ENCODE peak calls at places on chromosomes 2 and 18, in six cellular contexts. H, J, A, G, S and P are unnamed samples.

GRCh38 chr18:40326987-40327386 is 1628.0 kb upstream of the PIK3C3 start:
- DNase-seq in H (no peak), J (no peak), A (no peak), G (no peak), S (no peak), P (no peak)

GRCh38 chr2:31318360-31319336 is 84.7 kb downstream of the EHD3 start:
- DNase-seq in H (no peak), J (no peak), A (no peak), G (no peak), S (peak), P (no peak)

GRCh38 chr2:239692348-239692747 is 291.5 kb upstream of the HDAC4 start:
- DNase-seq in H (no peak), J (no peak), A (no peak), G (no peak), S (no peak), P (no peak)

GRCh38 chr2:147425437-147426038 is 419.3 kb upstream of the ACVR2A start:
- DNase-seq in H (no peak), J (no peak), A (no peak), G (no peak), S (no peak), P (no peak)

GRCh38 chr2:3179208-3179607 is 198.4 kb downstream of the EIPR1 start:
- DNase-seq in H (no peak), J (no peak), A (no peak), G (peak), S (no peak), P (no peak)

GRCh38 chr2:233422050-233422639 is 67.9 kb downstream of the DGKD start:
- DNase-seq in H (peak), J (no peak), A (no peak), G (peak), S (peak), P (peak)

GRCh38 chr2:236824836-236825235 is 255.2 kb downstream of the ACKR3 start:
- DNase-seq in H (no peak), J (no peak), A (no peak), G (no peak), S (no peak), P (no peak)

GRCh38 chr18:6653880-6654279 is 75.6 kb upstream of the ARHGAP28 start:
- DNase-seq in H (no peak), J (no peak), A (no peak), G (no peak), S (no peak), P (no peak)

GRCh38 chr18:61992285-61992684 is 99.5 kb upstream of the RNF152 start:
- DNase-seq in H (no peak), J (peak), A (no peak), G (no peak), S (no peak), P (no peak)

GRCh38 chr2:97742381-97742847 is 29.0 kb downstream of the ZAP70 start:
- DNase-seq in H (no peak), J (no peak), A (no peak), G (no peak), S (no peak), P (no peak)

GRCh38 chr2:123609077-123609476 is 416.0 kb upstream of the CNTNAP5 start:
- DNase-seq in H (no peak), J (no peak), A (no peak), G (no peak), S (no peak), P (no peak)
- TF ChIP-seq POLR2A in H (no peak), J (no peak), A (no peak), G (no peak), S (no peak), P (no peak)

GRCh38 chr18:79680891-79681339 is 1.3 kb downstream of the CTDP1 start:
- DNase-seq in H (no peak), J (no peak), A (no peak), G (no peak), S (no peak), P (no peak)

GRCh38 chr18:79681484-79682387 is 2.1 kb downstream of the CTDP1 start:
- DNase-seq in H (no peak), J (no peak), A (no peak), G (no peak), S (no peak), P (no peak)

GRCh38 chr18:79678665-79679551 is 695 bp upstream of the CTDP1 start:
- DNase-seq in H (peak), J (peak), A (peak), G (peak), S (peak), P (peak)

GRCh38 chr18:79679552-79680099 is at the start of gene CTDP1:
- DNase-seq in H (peak), J (peak), A (peak), G (peak), S (no peak), P (peak)

DNA sequence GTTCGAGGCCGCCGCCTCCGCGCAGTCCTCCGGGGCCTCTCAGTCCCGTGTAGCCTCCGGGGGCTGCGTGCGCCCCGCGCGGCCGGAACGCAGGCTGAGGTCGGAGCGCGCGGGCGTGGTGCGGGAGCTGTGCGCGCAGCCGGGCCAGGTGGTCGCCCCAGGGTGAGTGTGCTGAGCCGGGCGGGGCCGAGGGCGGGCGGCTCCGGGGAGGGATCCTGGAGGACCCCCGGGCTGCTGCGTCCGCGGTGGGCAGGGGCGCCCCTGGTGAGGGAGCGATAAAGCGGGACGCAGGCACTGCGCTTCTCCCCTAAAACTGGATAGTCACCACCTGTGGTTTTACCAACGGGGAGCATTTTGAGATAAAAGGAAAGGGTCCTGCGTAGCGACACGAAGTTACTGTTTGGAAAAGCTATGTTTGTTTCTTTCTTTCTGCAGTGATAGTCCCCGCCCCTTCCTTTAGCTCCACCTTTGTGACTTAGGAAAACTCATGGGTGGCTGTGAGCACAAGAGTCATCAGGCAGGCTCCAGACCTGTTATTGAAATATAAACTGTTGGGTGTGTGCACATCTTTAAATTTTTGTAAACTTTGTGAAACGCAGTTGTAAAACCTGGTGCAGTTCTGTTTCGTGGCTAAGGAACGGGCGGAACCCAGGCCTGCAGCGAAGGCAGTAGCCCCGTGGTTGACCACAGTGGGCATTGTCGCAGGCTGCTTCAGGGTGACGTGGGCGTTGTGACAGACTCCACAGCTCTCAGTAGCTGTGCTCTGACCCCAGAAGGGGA is 687 bp downstream of the CTDP1 start:
- DNase-seq in H (peak), J (peak), A (no peak), G (peak), S (no peak), P (no peak)
- TF ChIP-seq TAF1 in H (no peak), J (no peak), A (no peak), G (no peak), S (no peak), P (no peak)

DNA sequence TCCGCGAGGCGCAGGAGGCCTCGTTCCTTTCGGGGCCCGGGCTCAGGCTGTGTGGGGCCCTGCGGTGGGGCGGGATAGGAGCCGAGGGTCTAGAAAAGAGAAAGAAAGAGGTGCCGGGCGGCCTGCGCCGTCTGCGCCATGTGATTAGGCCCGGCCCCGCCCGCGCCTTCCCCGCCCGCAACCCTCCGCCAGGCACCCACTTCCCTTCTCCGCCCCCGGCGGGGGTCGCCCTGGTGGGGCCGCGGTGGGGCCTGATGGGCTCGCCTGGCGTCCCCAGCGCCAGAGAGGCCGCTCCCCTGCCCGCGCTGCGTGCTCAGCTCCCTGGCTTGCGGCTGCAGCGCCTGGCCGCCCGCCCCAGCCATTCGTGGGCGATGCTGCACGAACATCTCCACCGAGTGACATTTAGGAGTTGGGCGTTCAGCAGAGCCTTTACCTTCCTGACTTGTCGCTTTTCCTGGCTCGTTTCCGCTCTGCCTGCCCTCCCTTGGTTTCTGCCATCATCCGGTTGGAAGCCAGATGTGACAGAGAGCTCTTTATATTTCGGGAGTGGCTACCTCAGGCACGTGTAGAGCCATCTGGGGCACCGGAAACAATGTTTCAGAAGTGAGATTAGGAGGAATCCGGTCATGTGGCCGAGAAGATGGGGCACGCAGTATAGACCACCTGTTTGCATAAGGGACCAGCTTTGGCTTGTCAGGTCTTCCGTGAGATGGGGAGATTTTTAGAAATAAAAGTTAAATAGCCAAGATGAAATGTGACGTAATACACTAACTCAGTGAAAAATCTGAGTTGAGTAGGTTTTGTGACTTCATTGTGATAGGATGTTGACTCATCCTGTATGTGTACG is 1.1 kb downstream of the GLS start:
- DNase-seq in H (peak), J (peak), A (peak), G (peak), S (peak), P (no peak)
- TF ChIP-seq POLR2A in H (peak), J (peak), A (peak), G (no peak), S (peak), P (peak)

DNA sequence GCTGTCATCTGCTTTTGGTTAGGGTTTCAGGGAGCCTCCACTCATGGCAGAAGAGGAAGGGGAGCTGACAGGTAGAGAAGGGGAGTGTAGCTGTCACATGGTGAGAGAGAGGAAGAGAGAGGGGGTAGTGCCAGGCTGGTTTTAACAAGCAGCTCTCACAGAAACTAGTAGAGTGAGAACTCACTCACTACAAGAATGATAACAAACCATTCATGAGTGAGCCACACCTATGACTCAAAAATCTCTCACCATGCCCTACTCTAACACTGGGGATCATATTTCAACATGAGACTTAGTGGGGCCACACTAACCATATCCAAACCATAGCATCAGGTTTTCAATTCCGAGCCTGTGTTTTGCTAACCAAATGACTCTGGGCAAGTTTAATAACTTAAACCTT is 274.9 kb upstream of the VWC2L start:
- DNase-seq in H (no peak), J (no peak), A (no peak), G (no peak), S (no peak), P (no peak)
- TF ChIP-seq TAF1 in H (no peak), J (no peak), A (no peak), G (no peak), S (no peak), P (no peak)

DNA sequence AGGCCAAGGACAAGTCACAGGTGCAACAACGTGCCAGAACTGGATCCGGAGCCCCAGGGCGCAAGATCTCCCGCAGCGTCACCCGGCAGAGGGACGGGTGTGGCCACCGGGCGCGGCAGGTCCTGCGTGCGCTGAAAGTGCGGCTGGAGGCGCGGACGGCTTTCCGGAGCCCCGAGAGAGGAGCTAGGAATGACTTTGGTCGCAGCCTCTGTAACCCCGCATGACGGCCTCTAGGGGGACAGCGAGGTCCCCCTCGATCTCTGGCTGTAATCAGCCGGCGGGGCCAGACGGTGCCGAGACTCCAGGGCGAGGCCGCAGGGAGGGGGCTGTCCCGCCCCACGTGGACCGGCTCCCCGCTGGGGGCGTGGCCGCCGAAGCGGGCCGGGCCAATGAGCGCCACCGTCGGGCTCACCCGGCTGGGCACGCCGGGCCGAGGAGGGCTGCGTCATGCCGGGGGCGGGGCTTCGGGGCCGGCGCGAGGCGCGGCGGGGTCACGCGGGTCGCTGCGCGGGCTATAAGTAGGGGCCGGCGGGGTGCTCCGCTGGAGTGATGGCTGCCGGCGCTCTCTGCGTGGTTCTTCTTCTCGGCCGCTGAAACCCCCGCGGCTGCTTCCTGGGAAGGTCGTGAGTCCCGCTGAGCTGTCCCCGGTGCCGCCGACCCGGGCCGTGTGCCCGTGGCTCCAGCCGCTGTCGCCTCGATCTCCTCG is at the start of gene SLC20A1:
- DNase-seq in H (peak), J (peak), A (peak), G (peak), S (peak), P (peak)
- TF ChIP-seq POLR2A in H (peak), J (peak), A (peak), G (peak), S (peak), P (peak)

GRCh38 chr2:149586898-149587219 is 716 bp downstream of the MMADHC start:
- DNase-seq in H (no peak), J (no peak), A (no peak), G (no peak), S (no peak), P (no peak)
- TF ChIP-seq TAF1 in H (no peak), J (no peak), A (no peak), G (no peak), S (no peak), P (no peak)

GRCh38 chr18:31102020-31102684 is at the start of gene DSC2:
- DNase-seq in H (peak), J (peak), A (no peak), G (peak), S (no peak), P (peak)
- TF ChIP-seq POLR2A in H (no peak), J (peak), A (no peak), G (peak), S (no peak), P (no peak)

GRCh38 chr2:168450171-168450570 is 5.9 kb upstream of the CERS6 start:
- DNase-seq in H (no peak), J (no peak), A (no peak), G (no peak), S (no peak), P (no peak)

GRCh38 chr2:168448980-168449379 is 7.1 kb upstream of the CERS6 start:
- DNase-seq in H (no peak), J (no peak), A (no peak), G (no peak), S (no peak), P (no peak)

GRCh38 chr2:168443818-168444217 is 12.3 kb upstream of the CERS6 start:
- DNase-seq in H (no peak), J (no peak), A (no peak), G (no peak), S (no peak), P (no peak)

GRCh38 chr2:168449419-168449818 is 6.7 kb upstream of the CERS6 start:
- DNase-seq in H (no peak), J (no peak), A (no peak), G (no peak), S (no peak), P (no peak)

DNA sequence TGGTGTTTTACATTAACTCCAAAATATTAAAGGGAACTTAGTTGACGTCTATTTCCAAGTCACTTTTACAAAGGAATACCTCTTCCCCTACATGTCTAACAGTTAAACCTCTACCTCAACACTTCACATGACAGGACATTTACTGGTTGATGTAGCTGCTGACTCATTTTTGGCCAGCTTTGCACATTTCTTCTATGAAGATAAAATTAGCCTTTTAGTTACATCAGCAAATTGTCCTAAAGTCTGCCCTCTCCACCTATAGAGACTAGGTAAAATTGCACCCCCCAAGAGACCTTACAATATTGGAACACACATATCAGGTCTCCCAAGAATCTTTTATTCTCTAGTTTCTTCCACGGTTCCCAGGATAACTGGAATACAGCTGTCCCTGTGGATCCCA is 10.1 kb upstream of the CERS6 start:
- DNase-seq in H (no peak), J (no peak), A (no peak), G (no peak), S (no peak), P (no peak)
- TF ChIP-seq TAF1 in H (no peak), J (no peak), A (no peak), G (no peak), S (no peak), P (no peak)

DNA sequence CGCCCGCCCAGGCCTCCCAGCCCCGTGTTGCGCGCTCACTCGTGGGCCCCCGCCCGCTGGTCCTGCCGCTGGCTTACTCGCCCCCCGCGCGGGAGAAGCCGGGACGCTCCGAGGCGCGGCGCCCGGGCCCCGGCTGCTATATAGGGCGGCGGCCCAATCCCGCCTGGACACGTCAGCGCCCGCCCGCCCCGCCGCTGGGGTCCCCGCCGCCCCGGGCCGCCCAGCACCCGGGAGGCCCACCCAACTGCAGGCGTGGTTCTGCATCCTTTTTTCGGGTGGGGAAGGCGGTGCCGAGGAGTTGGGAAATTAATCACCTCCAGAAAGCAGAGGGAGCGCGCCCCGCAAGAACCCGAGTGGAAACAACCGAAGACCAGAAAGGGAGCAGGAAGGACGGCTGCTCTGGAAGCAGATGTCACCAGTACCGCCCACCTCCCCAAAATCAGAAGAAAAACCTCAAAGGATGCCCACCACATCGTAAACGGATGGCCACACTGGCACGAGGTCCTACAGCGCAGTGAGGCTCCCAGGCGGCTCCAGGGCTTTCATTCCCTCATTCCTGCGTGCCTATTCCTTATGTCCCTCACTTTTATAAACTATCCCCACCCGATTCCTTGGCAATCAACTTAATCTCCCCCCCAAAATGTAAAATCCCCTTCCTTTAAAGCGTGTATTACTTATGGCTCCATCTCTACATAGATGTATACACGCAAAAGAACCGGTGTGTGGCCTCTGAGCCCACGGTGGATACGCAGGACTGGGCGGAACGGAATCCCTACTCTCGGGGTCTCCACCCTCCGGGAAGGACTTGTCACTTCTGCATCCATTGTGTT is 42.5 kb downstream of the HDLBP start:
- DNase-seq in H (no peak), J (no peak), A (peak), G (peak), S (no peak), P (peak)
- TF ChIP-seq POLR2A in H (no peak), J (peak), A (peak), G (no peak), S (peak), P (no peak)